ENCODE peak calls at places on chromosomes 7 and 10, in five cellular contexts. M is nephron progenitor cell, B is brain microvascular endothelial cell, O is hepatocyte, E is suprapubic skin. A is an unnamed sample.
A peak's percentile ranks its signal among the peaks of the same experiment; 100 is the strongest.

GRCh38 chr10:24979685-24980084 is 27.3 kb upstream of the PRTFDC1 start:
- DNase-seq in O (no peak), B (no peak), M (no peak), E (no peak), A (no peak)

GRCh38 chr10:34940436-34940835 is 125.3 kb upstream of the PARD3 start:
- DNase-seq in E (no peak), M (no peak), O (no peak), B (no peak), A (no peak)

GRCh38 chr10:24469993-24470392 is 253.7 kb downstream of the ARHGAP21 start:
- DNase-seq in B (no peak), E (no peak), M (no peak), O (peak; percentile 84), A (no peak)

GRCh38 chr7:104625956-104626355 is 297.6 kb downstream of the LHFPL3 start:
- DNase-seq in O (no peak), B (no peak), E (no peak), M (no peak), A (no peak)

GRCh38 chr7:86978804-86979506 is 80.5 kb downstream of the ELAPOR2 start:
- DNase-seq in B (no peak), M (no peak), E (no peak), O (no peak), A (no peak)

GRCh38 chr10:131656009-131656408 is 244.8 kb upstream of the PPP2R2D start:
- DNase-seq in B (no peak), M (no peak), O (no peak), E (no peak), A (no peak)

GRCh38 chr10:113680172-113681111 is 730 bp downstream of the CASP7 start:
- DNase-seq in B (peak; percentile 35), M (peak; percentile 28), E (peak; percentile 71), O (peak; percentile 48), A (no peak)

GRCh38 chr10:80497187-80498038 is 40.3 kb upstream of the SH2D4B start:
- DNase-seq in M (no peak), E (peak; percentile 86), B (peak; percentile 46), O (no peak), A (no peak)

GRCh38 chr7:137717811-137718271 is 128.9 kb downstream of the DGKI start:
- DNase-seq in M (no peak), E (no peak), B (peak; percentile 50), O (no peak), A (no peak)

GRCh38 chr7:131075406-131075805 is 252.3 kb upstream of the MKLN1 start:
- DNase-seq in E (no peak), O (no peak), B (no peak), M (no peak), A (no peak)

GRCh38 chr10:108307250-108307924 is 1142.9 kb upstream of the SORCS1 start:
- DNase-seq in M (no peak), O (no peak), B (no peak), E (no peak), A (no peak)

GRCh38 chr7:158244873-158245723 is 342.5 kb downstream of the PTPRN2 start:
- DNase-seq in O (no peak), B (no peak), M (no peak), E (no peak), A (no peak)

GRCh38 chr10:50275650-50276235 is 24.4 kb upstream of the ASAH2 start:
- DNase-seq in O (peak; percentile 68), E (no peak), M (peak; percentile 43), B (peak; percentile 37), A (no peak)

GRCh38 chr10:48496831-48497792 is 107.8 kb downstream of the ARHGAP22 start:
- DNase-seq in M (no peak), E (no peak), O (peak; percentile 60), B (peak; percentile 54), A (peak; percentile 50)

GRCh38 chr10:74967850-74968620 is 141.6 kb downstream of the KAT6B start:
- DNase-seq in M (no peak), B (no peak), O (peak; percentile 28), E (no peak), A (no peak)

GRCh38 chr7:57769958-57770357 is 320.0 kb downstream of the ZNF716 start:
- DNase-seq in M (no peak), O (no peak), E (no peak), B (no peak), A (no peak)

GRCh38 chr10:84296071-84296981 is 32.1 kb upstream of the CCSER2 start:
- DNase-seq in M (no peak), O (no peak), B (peak; percentile 82), E (no peak), A (no peak)

GRCh38 chr10:42933454-42934340 is 143.2 kb upstream of the RET start:
- DNase-seq in M (peak; percentile 43), B (no peak), E (peak; percentile 53), O (peak; percentile 44), A (peak; percentile 67)

GRCh38 chr7:141788296-141788695 is 1.7 kb upstream of the TAS2R5 start:
- DNase-seq in M (no peak), O (no peak), E (no peak), B (no peak), A (no peak)

GRCh38 chr10:125414998-125415397 is 254.6 kb upstream of the CTBP2 start:
- DNase-seq in E (no peak), M (no peak), O (no peak), B (peak; percentile 40), A (no peak)

GRCh38 chr10:27388761-27389399 is 115.2 kb upstream of the RAB18 start:
- DNase-seq in B (no peak), M (no peak), E (no peak), O (no peak), A (no peak)

GRCh38 chr10:22251751-22252285 is 34.0 kb upstream of the EBLN1 start:
- DNase-seq in O (peak; percentile 25), B (no peak), E (peak; percentile 68), M (peak; percentile 58), A (no peak)

GRCh38 chr7:43612599-43613589 is 30.0 kb downstream of the STK17A start:
- DNase-seq in M (no peak), E (no peak), B (peak; percentile 22), O (no peak), A (no peak)

GRCh38 chr10:131141645-131142445 is 169.7 kb downstream of the TCERG1L start:
- DNase-seq in M (no peak), E (no peak), B (no peak), O (no peak), A (no peak)

GRCh38 chr7:123210986-123211385 is 11.2 kb upstream of the SLC13A1 start:
- DNase-seq in M (no peak), E (no peak), O (no peak), B (no peak), A (no peak)

GRCh38 chr10:119680050-119680449 is 28.9 kb downstream of the BAG3 start:
- DNase-seq in B (peak; percentile 63), E (no peak), O (no peak), M (no peak), A (no peak)
- TF ChIP-seq CTCF in B (no peak), E (no peak), O (no peak), M (no peak), A (no peak)

DNA sequence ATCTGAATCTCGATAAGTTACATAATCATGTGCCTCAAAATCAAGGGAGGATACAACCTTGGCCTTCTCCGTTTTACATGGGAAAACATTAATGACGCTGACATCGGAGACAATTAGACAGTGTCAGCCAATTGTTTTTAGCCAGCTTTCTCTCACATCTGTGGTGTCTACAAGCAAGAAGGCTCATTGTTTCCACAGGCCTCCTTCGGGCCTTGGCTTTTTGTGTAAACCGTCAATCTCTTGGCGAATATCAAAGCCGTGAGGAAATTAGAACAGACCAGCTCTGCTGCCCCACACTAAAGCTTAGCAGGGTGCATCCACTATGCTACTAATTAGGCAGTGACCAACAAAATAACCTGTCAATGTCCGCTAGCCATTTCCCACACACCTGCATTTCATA is 43.2 kb downstream of the VAX1 start:
- DNase-seq in M (no peak), O (no peak), B (no peak), E (no peak), A (no peak)
- TF ChIP-seq CTCF in M (no peak), O (no peak), B (no peak), E (no peak), A (no peak)

GRCh38 chr7:82572195-82572880 is 128.8 kb upstream of the CACNA2D1 start:
- DNase-seq in B (peak; percentile 84), M (peak; percentile 92), O (peak; percentile 90), E (peak; percentile 88), A (peak; percentile 79)
- TF ChIP-seq CTCF in B (peak; percentile 94), M (peak; percentile 93), O (peak; percentile 95), E (peak; percentile 81), A (peak; percentile 96)

DNA sequence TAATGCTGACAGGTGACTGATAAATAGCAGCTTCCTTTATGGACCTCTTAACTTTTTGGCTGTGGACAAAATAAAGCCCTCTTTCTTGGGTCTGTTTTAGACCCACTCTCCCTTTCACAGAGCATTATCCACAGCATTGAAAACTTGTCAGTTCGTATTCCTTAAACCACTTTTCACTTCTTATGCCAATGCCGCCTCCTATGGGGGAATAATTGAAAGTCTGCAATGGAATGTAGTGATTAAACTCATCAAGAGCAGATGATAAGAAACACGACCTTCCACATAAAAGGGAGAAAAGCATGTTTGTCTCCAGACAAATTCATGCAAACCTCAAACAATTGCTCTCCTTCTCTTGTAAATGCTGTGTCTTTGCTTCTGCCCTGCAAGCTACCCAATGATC is 153.4 kb downstream of the SORCS1 start:
- DNase-seq in B (no peak), O (no peak), M (no peak), E (no peak), A (no peak)
- TF ChIP-seq CTCF in B (no peak), O (no peak), M (no peak), E (no peak), A (no peak)

GRCh38 chr7:151732834-151733585 is 143.9 kb downstream of the PRKAG2 start:
- DNase-seq in O (no peak), B (no peak), E (no peak), M (no peak), A (no peak)

GRCh38 chr7:151735854-151736402 is 141.0 kb downstream of the PRKAG2 start:
- DNase-seq in B (no peak), M (peak; percentile 54), E (no peak), O (no peak), A (no peak)

GRCh38 chr7:151735186-151735853 is 141.6 kb downstream of the PRKAG2 start:
- DNase-seq in B (no peak), M (no peak), O (no peak), E (no peak), A (no peak)

GRCh38 chr7:151738925-151739324 is 138.0 kb downstream of the PRKAG2 start:
- DNase-seq in M (no peak), B (no peak), O (no peak), E (no peak), A (no peak)

GRCh38 chr7:151736403-151736909 is 140.5 kb downstream of the PRKAG2 start:
- DNase-seq in M (peak; percentile 82), O (peak; percentile 82), B (peak; percentile 98), E (peak; percentile 85), A (peak; percentile 82)
- TF ChIP-seq CTCF in M (no peak), O (no peak), B (peak; percentile 76), E (no peak), A (no peak)

GRCh38 chr10:133394064-133394663 is at the start of gene MTG1:
- DNase-seq in E (peak; percentile 93), O (peak; percentile 99), M (peak; percentile 99), B (peak; percentile 80), A (peak; percentile 97)
- TF ChIP-seq CTCF in E (peak; percentile 15), O (no peak), M (no peak), B (peak; percentile 4), A (peak; percentile 38)

GRCh38 chr7:21426958-21427860 is 674 bp upstream of the SP4 start:
- DNase-seq in E (peak; percentile 99), O (peak; percentile 99), B (peak; percentile 98), M (peak; percentile 99), A (peak; percentile 99)
- TF ChIP-seq CTCF in E (peak; percentile 31), O (no peak), B (no peak), M (no peak), A (peak; percentile 39)